ENCODE peak calls at places on chromosomes 7 and 10, in eight cellular contexts. H, X, Z, E, C, D, V and N are unnamed samples.

GRCh38 chr7:130273863-130274262 is 7.2 kb downstream of the CPA2 start:
- DNase-seq in V (no peak), H (no peak), X (peak), Z (peak), C (no peak), E (no peak), D (no peak), N (peak)

GRCh38 chr10:132671171-132672154 is 114.5 kb downstream of the NKX6-2 start:
- DNase-seq in H (no peak), V (no peak), C (no peak), X (no peak), Z (no peak), E (peak), D (no peak), N (no peak)

GRCh38 chr7:155803418-155804376 is 8.6 kb downstream of the SHH start:
- DNase-seq in V (no peak), D (no peak), Z (no peak), X (no peak), E (no peak), H (peak), C (peak), N (peak)

GRCh38 chr10:84428711-84429110 is 100.3 kb downstream of the CCSER2 start:
- DNase-seq in Z (no peak), D (no peak), H (no peak), C (no peak), E (no peak), X (no peak), V (no peak), N (no peak)

GRCh38 chr10:91575044-91575610 is 57.7 kb downstream of the PPP1R3C start:
- DNase-seq in Z (no peak), D (no peak), C (no peak), X (no peak), H (no peak), E (no peak), V (no peak), N (no peak)

GRCh38 chr7:11341285-11341944 is 367.7 kb downstream of the PHF14 start:
- DNase-seq in H (peak), C (peak), E (no peak), Z (peak), D (no peak), X (peak), V (peak), N (peak)

GRCh38 chr7:136045181-136045580 is 68.0 kb upstream of the MTPN start:
- DNase-seq in H (no peak), D (no peak), C (no peak), Z (no peak), X (no peak), V (no peak), E (no peak), N (no peak)

GRCh38 chr7:121244120-121244865 is 84.5 kb upstream of the WNT16 start:
- DNase-seq in Z (no peak), E (no peak), X (no peak), D (no peak), H (peak), V (no peak), C (no peak), N (peak)

GRCh38 chr10:61842755-61843497 is 58.6 kb upstream of the ARID5B start:
- DNase-seq in H (no peak), D (no peak), C (peak), V (peak), X (peak), Z (no peak), E (no peak), N (no peak)

GRCh38 chr10:60203993-60204618 is 185.6 kb downstream of the ANK3 start:
- DNase-seq in C (peak), H (peak), Z (no peak), X (no peak), D (peak), V (peak), E (no peak), N (peak)

GRCh38 chr10:35574924-35575352 is 30.2 kb upstream of the GJD4 start:
- DNase-seq in C (peak), H (no peak), V (peak), E (no peak), Z (no peak), D (no peak), X (peak), N (no peak)

GRCh38 chr7:150398108-150398964 is 19.2 kb downstream of the ZNF775 start:
- DNase-seq in E (no peak), Z (no peak), X (no peak), V (no peak), D (no peak), C (no peak), H (no peak), N (no peak)